ENCODE peak calls at places on chromosome 12, in ten cellular contexts. E, K, G, Y, S, Z, Q, P, L and N are unnamed samples.

GRCh38 chr12:76784600-76785051 is 20.7 kb downstream of the ZDHHC17 start:
- DNase-seq in E (no peak), K (peak; percentile 75), G (no peak), Y (peak; percentile 70), S (no peak), Z (no peak), Q (no peak), P (no peak), L (no peak), N (no peak)

GRCh38 chr12:25401547-25402345 is 151.0 kb upstream of the KRAS start:
- DNase-seq in E (no peak), K (no peak), G (no peak), Y (no peak), S (no peak), Z (no peak), Q (no peak), P (no peak), L (no peak), N (no peak)

GRCh38 chr12:106044773-106045172 is 94.0 kb downstream of the NUAK1 start:
- DNase-seq in E (no peak), K (no peak), G (no peak), Y (no peak), S (no peak), Z (no peak), Q (no peak), P (no peak), L (no peak), N (no peak)

GRCh38 chr12:95216704-95217376 is 427 bp downstream of the FGD6 start:
- DNase-seq in E (no peak), K (no peak), G (no peak), Y (peak; percentile 24), S (no peak), Z (no peak), Q (peak; percentile 43), P (no peak), L (no peak), N (no peak)

GRCh38 chr12:1920971-1921370 is 2.5 kb upstream of the CACNA2D4 start:
- DNase-seq in E (no peak), K (no peak), G (no peak), Y (no peak), S (peak; percentile 63), Z (no peak), Q (no peak), P (no peak), L (peak; percentile 78), N (peak; percentile 17)

GRCh38 chr12:113273053-113273725 is 51.9 kb downstream of the TPCN1 start:
- DNase-seq in E (peak; percentile 39), K (no peak), G (no peak), Y (peak; percentile 34), S (no peak), Z (no peak), Q (no peak), P (no peak), L (no peak), N (no peak)

GRCh38 chr12:74963867-74964331 is 245.7 kb downstream of the KCNC2 start:
- DNase-seq in E (no peak), K (no peak), G (no peak), Y (no peak), S (no peak), Z (no peak), Q (no peak), P (no peak), L (no peak), N (no peak)

GRCh38 chr12:27291862-27292261 is 40.8 kb upstream of the BMAL2 start:
- DNase-seq in E (no peak), K (no peak), G (no peak), Y (no peak), S (no peak), Z (no peak), Q (no peak), P (no peak), L (no peak), N (no peak)

GRCh38 chr12:131449027-131449426 is 261.9 kb upstream of the SFSWAP start:
- DNase-seq in E (no peak), K (no peak), G (no peak), Y (no peak), S (no peak), Z (no peak), Q (no peak), P (no peak), L (no peak), N (no peak)

GRCh38 chr12:131455218-131455506 is 255.7 kb upstream of the SFSWAP start:
- DNase-seq in E (no peak), K (no peak), G (no peak), Y (no peak), S (no peak), Z (no peak), Q (no peak), P (no peak), L (peak; percentile 79), N (no peak)

GRCh38 chr12:131454418-131455217 is 256.3 kb upstream of the SFSWAP start:
- DNase-seq in E (no peak), K (no peak), G (no peak), Y (peak; percentile 13), S (no peak), Z (peak; percentile 75), Q (peak; percentile 70), P (no peak), L (peak; percentile 68), N (peak; percentile 70)

GRCh38 chr12:131455581-131456110 is 255.2 kb upstream of the SFSWAP start:
- DNase-seq in E (no peak), K (no peak), G (no peak), Y (no peak), S (no peak), Z (no peak), Q (no peak), P (no peak), L (peak; percentile 80), N (no peak)

GRCh38 chr12:131452444-131452860 is 258.4 kb upstream of the SFSWAP start:
- DNase-seq in E (no peak), K (no peak), G (no peak), Y (no peak), S (no peak), Z (peak; percentile 26), Q (peak; percentile 33), P (no peak), L (peak; percentile 62), N (peak; percentile 69)
- TF ChIP-seq CTCF in E (no peak), K (no peak), G (peak; percentile 21), Y (no peak), S (no peak), Z (peak; percentile 61), Q (peak; percentile 73), P (no peak), L (no peak), N (peak; percentile 76)

DNA sequence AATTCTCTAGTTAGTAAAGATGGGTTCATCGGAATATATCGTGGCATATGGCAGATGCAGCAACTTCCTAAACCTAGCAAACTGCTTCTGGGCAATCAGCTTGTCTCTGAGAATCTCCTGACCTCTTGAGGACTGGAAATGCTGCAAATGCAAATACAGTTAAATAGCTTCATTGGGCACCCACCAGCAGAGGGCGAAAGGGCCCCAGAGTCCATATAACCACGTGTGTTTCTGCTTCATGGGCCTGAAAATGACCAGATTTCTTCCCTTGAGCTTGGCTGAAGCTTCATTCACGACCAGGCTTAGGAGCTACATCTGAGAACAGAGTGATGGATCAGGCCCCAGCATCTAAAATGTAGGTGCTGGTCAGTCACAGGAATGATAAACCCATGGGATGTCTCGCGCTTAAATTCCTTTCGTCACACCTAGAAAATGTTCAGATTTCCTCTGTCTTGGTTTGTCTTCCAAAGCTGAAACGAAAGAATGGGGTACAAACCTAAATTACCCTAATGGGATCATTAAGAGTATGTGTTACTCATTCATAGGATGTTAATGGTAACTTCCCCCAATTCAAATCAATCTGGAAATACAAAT is 1482.5 kb upstream of the TMEM132C start:
- DNase-seq in E (peak; percentile 48), K (peak; percentile 2), G (no peak), Y (no peak), S (no peak), Z (peak; percentile 83), Q (peak; percentile 24), P (no peak), L (no peak), N (no peak)
- TF ChIP-seq CTCF in E (peak; percentile 45), K (peak; percentile 60), G (no peak), Y (no peak), S (no peak), Z (peak; percentile 81), Q (peak; percentile 72), P (no peak), L (no peak), N (peak; percentile 28)

GRCh38 chr12:51822956-51823355 is 25.6 kb downstream of the FIGNL2 start:
- DNase-seq in E (no peak), K (no peak), G (no peak), Y (no peak), S (no peak), Z (no peak), Q (no peak), P (no peak), L (no peak), N (no peak)

GRCh38 chr12:51822261-51822616 is 26.3 kb downstream of the FIGNL2 start:
- DNase-seq in E (no peak), K (no peak), G (no peak), Y (no peak), S (no peak), Z (no peak), Q (no peak), P (no peak), L (no peak), N (no peak)

GRCh38 chr12:51821423-51822260 is 26.9 kb downstream of the FIGNL2 start:
- DNase-seq in E (peak; percentile 85), K (no peak), G (no peak), Y (no peak), S (peak; percentile 64), Z (no peak), Q (no peak), P (no peak), L (no peak), N (no peak)

GRCh38 chr12:51819851-51820720 is 28.4 kb downstream of the FIGNL2 start:
- DNase-seq in E (peak; percentile 82), K (no peak), G (no peak), Y (no peak), S (peak; percentile 76), Z (no peak), Q (no peak), P (no peak), L (no peak), N (no peak)

DNA sequence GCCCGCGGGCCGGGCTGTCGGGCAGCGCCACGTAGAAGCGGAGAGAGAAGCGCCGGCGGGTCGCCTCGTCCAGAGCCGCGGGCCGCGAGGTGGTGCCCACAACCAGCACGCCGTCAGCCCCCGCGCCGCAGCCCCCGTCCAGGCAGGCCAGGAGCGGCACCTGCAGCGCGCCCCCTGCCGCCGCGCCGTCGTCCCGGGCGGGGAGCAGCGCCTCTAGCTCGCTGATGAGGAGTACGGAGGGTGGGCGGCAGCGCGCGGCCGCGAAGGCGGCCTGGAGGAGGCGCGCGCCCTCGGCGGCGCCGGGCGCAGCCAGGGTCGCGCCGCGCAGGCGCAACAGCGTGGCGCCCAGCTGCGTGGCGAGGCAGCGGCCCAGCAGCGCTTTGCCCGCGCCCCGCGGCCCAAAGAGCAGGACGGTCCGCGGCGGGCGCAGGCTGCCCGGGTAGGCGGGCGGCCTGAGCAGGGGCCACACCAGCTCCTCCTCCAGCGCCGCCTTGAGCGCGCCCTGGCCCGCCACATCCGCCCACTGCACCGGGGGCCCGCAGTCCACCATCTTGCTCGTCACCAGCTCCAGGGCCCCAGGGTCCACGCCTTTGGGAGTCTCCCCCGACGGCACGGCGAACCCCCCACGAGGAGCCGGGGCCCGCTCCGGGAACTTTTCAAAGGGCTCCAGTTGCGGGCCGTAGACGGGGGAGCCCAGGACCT is 27.6 kb downstream of the FIGNL2 start:
- DNase-seq in E (peak; percentile 89), K (no peak), G (no peak), Y (peak; percentile 72), S (peak; percentile 94), Z (peak; percentile 78), Q (no peak), P (no peak), L (no peak), N (peak; percentile 72)
- TF ChIP-seq CTCF in E (peak; percentile 26), K (no peak), G (peak; percentile 9), Y (no peak), S (peak; percentile 41), Z (peak; percentile 37), Q (peak; percentile 40), P (no peak), L (no peak), N (peak; percentile 42)

GRCh38 chr12:121577443-121578180 is 3.2 kb downstream of the KDM2B start:
- DNase-seq in E (no peak), K (no peak), G (no peak), Y (no peak), S (no peak), Z (peak; percentile 33), Q (no peak), P (no peak), L (no peak), N (peak; percentile 17)

GRCh38 chr12:121576851-121577391 is 3.9 kb downstream of the KDM2B start:
- DNase-seq in E (no peak), K (peak; percentile 36), G (no peak), Y (peak; percentile 70), S (no peak), Z (peak; percentile 75), Q (no peak), P (no peak), L (no peak), N (peak; percentile 43)

GRCh38 chr12:121579981-121580868 is 598 bp downstream of the KDM2B start:
- DNase-seq in E (peak; percentile 86), K (no peak), G (peak; percentile 64), Y (peak; percentile 78), S (peak; percentile 83), Z (peak; percentile 85), Q (peak; percentile 77), P (no peak), L (no peak), N (peak; percentile 76)

GRCh38 chr12:121579190-121579791 is 1.5 kb downstream of the KDM2B start:
- DNase-seq in E (peak; percentile 75), K (no peak), G (peak; percentile 36), Y (no peak), S (peak; percentile 79), Z (peak; percentile 55), Q (peak; percentile 59), P (no peak), L (no peak), N (peak; percentile 71)

GRCh38 chr12:121578230-121579189 is 2.3 kb downstream of the KDM2B start:
- DNase-seq in E (peak; percentile 77), K (no peak), G (no peak), Y (peak; percentile 48), S (peak; percentile 64), Z (no peak), Q (peak; percentile 24), P (no peak), L (no peak), N (peak; percentile 60)
- TF ChIP-seq CTCF in E (no peak), K (no peak), G (no peak), Y (no peak), S (peak; percentile 33), Z (peak; percentile 17), Q (peak; percentile 46), P (no peak), L (no peak), N (peak; percentile 46)